ENCODE peak calls at places on chromosome 17, in eight cellular contexts. L, T, U, A, M, S, G and N are unnamed samples.

GRCh38 chr17:66625321-66625767 is 209.6 kb upstream of the CACNG5 start:
- DNase-seq in A (peak), G (peak), T (peak), L (peak), S (peak), U (peak), M (no peak), N (no peak)

GRCh38 chr17:8384801-8385335 is 1.9 kb upstream of the RPL26 start:
- DNase-seq in S (no peak), T (peak), A (peak), U (peak), M (no peak), L (peak), G (peak), N (peak)

GRCh38 chr17:1518410-1518809 is 2.0 kb upstream of the INPP5K start:
- DNase-seq in M (no peak), G (no peak), A (no peak), L (no peak), S (no peak), U (no peak), T (no peak), N (no peak)

GRCh38 chr17:64455993-64456885 is 7.3 kb downstream of the MILR1 start:
- DNase-seq in G (no peak), A (no peak), M (no peak), T (no peak), S (peak), L (no peak), U (no peak), N (no peak)

GRCh38 chr17:79806863-79807720 is 10.2 kb upstream of the CBX8 start:
- DNase-seq in G (no peak), M (no peak), A (no peak), S (no peak), U (no peak), L (no peak), T (no peak), N (peak)

GRCh38 chr17:77287432-77288068 is 146.8 kb downstream of the SEC14L1 start:
- DNase-seq in L (peak), G (peak), M (no peak), T (peak), U (peak), S (no peak), A (peak), N (peak)

GRCh38 chr17:74043976-74044375 is 159.5 kb upstream of the RPL38 start:
- DNase-seq in L (peak), S (no peak), M (no peak), A (no peak), T (no peak), U (no peak), G (no peak), N (no peak)

GRCh38 chr17:53127331-53127730 is 695.4 kb upstream of the KIF2B start:
- DNase-seq in G (no peak), M (no peak), T (no peak), U (no peak), S (no peak), A (no peak), L (no peak), N (no peak)

GRCh38 chr17:9768381-9768934 is 22.9 kb downstream of the DHRS7C start:
- DNase-seq in S (no peak), U (peak), A (peak), L (peak), G (peak), T (peak), M (no peak), N (peak)

GRCh38 chr17:39666601-39667261 is 1.5 kb upstream of the PNMT start:
- DNase-seq in G (no peak), S (no peak), L (no peak), U (no peak), M (no peak), T (no peak), A (peak), N (no peak)

GRCh38 chr17:71423871-71424546 is 696.8 kb upstream of the SOX9 start:
- DNase-seq in T (peak), L (peak), M (no peak), S (peak), A (peak), U (peak), G (peak), N (peak)

GRCh38 chr17:4537451-4538235 is 17.5 kb downstream of the MYBBP1A start:
- DNase-seq in A (peak), U (no peak), G (no peak), L (no peak), T (no peak), S (no peak), M (no peak), N (no peak)

GRCh38 chr17:42381898-42382297 is 6.3 kb downstream of the STAT3 start:
- DNase-seq in U (no peak), G (no peak), M (no peak), L (no peak), A (no peak), S (no peak), T (no peak), N (no peak)

GRCh38 chr17:43020789-43021738 is 1.1 kb downstream of the VAT1 start:
- DNase-seq in T (peak), S (no peak), G (peak), L (peak), U (no peak), A (peak), M (no peak), N (peak)

GRCh38 chr17:79620207-79621038 is 9.6 kb upstream of the RBFOX3 start:
- DNase-seq in M (no peak), U (no peak), T (no peak), S (no peak), G (no peak), A (no peak), L (no peak), N (peak)

GRCh38 chr17:35727635-35728034 is 3.8 kb upstream of the RASL10B start:
- DNase-seq in G (no peak), T (no peak), U (no peak), A (no peak), S (no peak), L (no peak), M (no peak), N (peak)

GRCh38 chr17:165939-166338 is 15.5 kb downstream of the DOC2B start:
- DNase-seq in S (no peak), U (no peak), M (no peak), L (no peak), T (no peak), G (no peak), A (no peak), N (no peak)

GRCh38 chr17:80113033-80113484 is 11.7 kb downstream of the GAA start:
- DNase-seq in G (no peak), M (no peak), L (no peak), A (no peak), U (no peak), T (peak), S (no peak), N (no peak)

GRCh38 chr17:31858647-31859486 is at the start of gene COPRS:
- DNase-seq in G (peak), U (peak), A (peak), L (peak), S (peak), M (no peak), T (peak), N (peak)

GRCh38 chr17:31856750-31857149 is 2.3 kb downstream of the COPRS start:
- DNase-seq in T (no peak), A (peak), S (no peak), U (no peak), L (no peak), M (no peak), G (no peak), N (no peak)

GRCh38 chr17:31857920-31858646 is 961 bp downstream of the COPRS start:
- DNase-seq in U (no peak), S (no peak), M (no peak), L (peak), A (peak), G (peak), T (no peak), N (peak)

GRCh38 chr17:31854672-31855071 is 4.4 kb downstream of the COPRS start:
- DNase-seq in M (no peak), U (no peak), T (no peak), G (no peak), S (no peak), L (no peak), A (peak), N (no peak)

DNA sequence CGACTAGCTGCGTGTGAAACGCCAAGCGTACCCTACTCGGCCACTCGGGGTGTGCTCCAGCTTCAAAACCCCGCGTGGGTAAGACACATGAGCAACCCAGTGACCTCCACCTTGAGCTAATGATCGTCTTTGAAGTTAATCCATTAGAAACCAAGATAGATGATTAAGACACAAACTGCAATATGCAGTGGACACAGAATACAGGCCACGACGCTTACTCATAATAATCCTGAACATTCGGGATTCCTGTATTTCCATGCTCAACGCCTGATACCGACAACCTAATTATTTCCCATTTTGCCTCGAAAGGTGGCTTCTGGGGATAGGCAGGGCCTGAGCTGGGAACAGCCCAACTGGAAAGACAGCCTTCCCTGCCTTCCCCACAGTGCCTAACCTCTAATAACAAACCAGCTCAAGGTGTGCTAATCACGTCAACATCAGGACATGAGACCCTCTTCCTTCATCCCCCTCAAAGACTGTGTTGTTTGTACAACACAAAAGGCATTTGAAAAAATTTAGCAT is 504 bp upstream of the COPRS start:
- DNase-seq in L (peak), M (no peak), U (no peak), G (no peak), S (no peak), T (peak), A (no peak), N (no peak)
- H3K9ac ChIP-seq in L (no peak), M (no peak), U (peak), G (peak), S (no peak), T (peak), A (peak), N (no peak)

GRCh38 chr17:57438031-57438731 is 181.9 kb downstream of the MSI2 start:
- DNase-seq in S (no peak), U (no peak), M (no peak), L (no peak), G (no peak), A (no peak), T (no peak), N (no peak)

GRCh38 chr17:57442401-57442823 is 186.1 kb downstream of the MSI2 start:
- DNase-seq in A (peak), M (no peak), U (no peak), G (no peak), L (no peak), T (no peak), S (no peak), N (no peak)

GRCh38 chr17:57441270-57441600 is 184.9 kb downstream of the MSI2 start:
- DNase-seq in A (no peak), L (no peak), G (no peak), S (no peak), U (no peak), M (no peak), T (no peak), N (no peak)

GRCh38 chr17:57442914-57443571 is 186.7 kb downstream of the MSI2 start:
- DNase-seq in S (no peak), U (no peak), A (peak), L (peak), M (no peak), T (no peak), G (peak), N (no peak)

DNA sequence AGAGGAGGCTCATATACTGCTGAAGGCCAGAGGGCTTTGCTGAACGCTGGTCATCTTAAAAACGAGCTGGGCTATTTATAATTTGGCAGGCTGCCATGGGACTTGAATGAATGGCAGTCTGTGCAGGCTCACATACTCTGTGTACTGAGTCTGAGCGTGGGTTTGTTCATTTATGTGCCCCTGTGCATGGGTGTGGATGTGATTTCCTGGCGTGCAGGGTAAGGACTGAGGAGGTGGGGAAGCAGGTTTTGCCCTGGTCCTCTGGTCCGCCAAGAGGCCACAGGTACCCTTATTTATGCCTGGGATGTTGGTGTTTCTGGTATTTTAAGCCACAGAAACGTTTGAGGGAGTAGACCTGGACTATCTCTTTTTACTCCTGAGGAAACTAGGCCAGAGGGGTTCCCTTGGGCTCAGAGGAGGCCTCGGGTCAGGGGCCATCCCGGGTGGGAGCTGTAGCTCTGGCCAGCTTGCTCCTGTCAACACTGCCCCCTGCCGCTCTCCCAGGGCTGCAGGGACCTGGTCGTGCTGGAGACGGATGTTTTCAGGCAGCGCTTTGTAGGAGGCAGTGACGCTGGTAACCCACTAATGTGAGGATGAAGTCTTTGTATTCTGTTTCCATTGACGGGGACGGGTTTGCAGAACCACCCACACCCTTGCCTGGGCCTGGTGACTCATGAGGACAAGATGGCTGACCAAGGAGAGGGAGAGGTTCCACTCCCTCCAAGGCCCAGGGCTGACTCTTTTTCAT is 184.4 kb downstream of the MSI2 start:
- DNase-seq in M (peak), S (no peak), L (peak), G (peak), U (peak), T (peak), A (peak), N (peak)
- H3K27ac ChIP-seq in M (peak), S (no peak), L (peak), G (peak), U (peak), T (peak), A (peak), N (peak)

GRCh38 chr17:29616300-29617048 is 6.2 kb downstream of the CORO6 start:
- DNase-seq in G (no peak), M (no peak), A (no peak), T (no peak), L (no peak), S (no peak), U (no peak), N (no peak)
- H3K9ac ChIP-seq in G (no peak), M (no peak), A (no peak), T (peak), L (no peak), S (no peak), U (no peak), N (no peak)

GRCh38 chr17:15431766-15432165 is 35.7 kb downstream of the CDRT4 start:
- DNase-seq in G (no peak), M (no peak), T (no peak), L (no peak), U (no peak), S (no peak), A (no peak), N (no peak)

GRCh38 chr17:15432807-15433547 is 34.4 kb downstream of the CDRT4 start:
- DNase-seq in L (no peak), T (peak), U (no peak), M (no peak), G (no peak), A (peak), S (no peak), N (peak)

GRCh38 chr17:15436399-15437369 is 30.7 kb downstream of the CDRT4 start:
- DNase-seq in A (peak), S (no peak), L (peak), U (peak), T (peak), M (no peak), G (no peak), N (peak)

GRCh38 chr17:15431201-15431600 is 36.2 kb downstream of the CDRT4 start:
- DNase-seq in M (no peak), U (no peak), A (no peak), G (no peak), S (no peak), L (no peak), T (no peak), N (no peak)
- H3K27ac ChIP-seq in M (no peak), U (no peak), A (no peak), G (no peak), S (no peak), L (no peak), T (no peak), N (no peak)

DNA sequence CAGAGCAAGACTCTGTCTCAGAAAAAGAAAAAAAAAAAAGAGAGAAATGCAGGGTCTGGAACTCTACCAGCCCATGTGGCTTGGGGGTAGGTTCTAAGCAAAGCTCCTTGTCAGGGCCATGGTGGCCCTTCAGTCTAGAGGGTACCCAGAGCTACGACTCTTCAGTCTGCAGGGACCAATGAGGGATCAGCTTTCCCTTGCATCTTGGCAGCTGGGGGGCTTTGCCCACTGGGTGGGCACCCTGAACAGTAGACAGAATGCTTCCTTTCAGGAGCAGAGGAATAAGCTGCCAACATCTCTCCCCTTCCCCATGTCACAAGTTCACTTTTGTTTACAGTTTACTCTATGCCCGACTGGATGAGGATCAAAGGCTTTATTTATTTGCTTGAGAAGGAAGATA is 16.8 kb downstream of the TRAF4 start:
- DNase-seq in L (no peak), A (no peak), U (no peak), G (no peak), T (no peak), S (no peak), M (no peak), N (no peak)
- H3K9ac ChIP-seq in L (no peak), A (no peak), U (no peak), G (no peak), T (no peak), S (no peak), M (no peak), N (no peak)

GRCh38 chr17:75289832-75290337 is 652 bp upstream of the SLC25A19 start:
- DNase-seq in A (peak), L (peak), T (no peak), S (peak), U (no peak), M (peak), G (peak), N (no peak)

GRCh38 chr17:75287221-75287620 is 2.0 kb downstream of the SLC25A19 start:
- DNase-seq in S (no peak), L (no peak), A (no peak), T (no peak), G (no peak), M (no peak), U (no peak), N (no peak)

GRCh38 chr17:75288784-75289121 is 480 bp downstream of the SLC25A19 start:
- DNase-seq in U (no peak), M (no peak), G (no peak), S (peak), T (peak), A (no peak), L (peak), N (peak)

GRCh38 chr17:75289122-75289831 is at the start of gene SLC25A19:
- DNase-seq in U (peak), L (peak), T (peak), G (peak), S (peak), M (peak), A (peak), N (peak)

GRCh38 chr17:75288359-75288758 is 874 bp downstream of the SLC25A19 start:
- DNase-seq in M (no peak), S (no peak), T (no peak), A (no peak), U (no peak), G (no peak), L (no peak), N (no peak)
- H3K27ac ChIP-seq in M (peak), S (peak), T (no peak), A (no peak), U (peak), G (no peak), L (no peak), N (no peak)

GRCh38 chr17:17142556-17142955 is 63.6 kb downstream of the PLD6 start:
- DNase-seq in M (no peak), U (no peak), A (no peak), G (no peak), T (no peak), L (no peak), S (no peak), N (no peak)
- H3K9ac ChIP-seq in M (no peak), U (no peak), A (no peak), G (no peak), T (no peak), L (no peak), S (no peak), N (no peak)

GRCh38 chr17:75842963-75843576 is 1.1 kb downstream of the UNC13D start:
- DNase-seq in U (no peak), T (no peak), A (no peak), G (no peak), S (no peak), M (no peak), L (no peak), N (no peak)
- H3K27ac ChIP-seq in U (peak), T (no peak), A (no peak), G (no peak), S (no peak), M (peak), L (no peak), N (no peak)